ENCODE peak calls at places on chromosomes 5 and 9, in nine cellular contexts. One of them, this sample, is unnamed.

GRCh38 chr5:122319897-122320296 is 7.9 kb downstream of the SNCAIP start:
- DNase-seq in fibroblast of mammary gland: no peak
- DNase-seq in type B pancreatic cell: no peak
- DNase-seq in AG04449: no peak
- DNase-seq in fibroblast of pulmonary artery: no peak
- DNase-seq in tibial nerve: no peak
- DNase-seq in fibroblast of villous mesenchyme: no peak
- DNase-seq in sigmoid colon: no peak
- DNase-seq in AG09319: no peak
- DNase-seq in this sample: no peak

GRCh38 chr9:103802068-103802467 is 292.0 kb upstream of the SMC2 start:
- DNase-seq in fibroblast of mammary gland: peak
- DNase-seq in AG09319: no peak
- DNase-seq in fibroblast of pulmonary artery: peak
- DNase-seq in AG04449: no peak
- DNase-seq in tibial nerve: no peak
- DNase-seq in type B pancreatic cell: no peak
- DNase-seq in fibroblast of villous mesenchyme: peak
- DNase-seq in sigmoid colon: no peak
- DNase-seq in this sample: no peak

GRCh38 chr5:80654391-80655230 is at the start of the genes DHFR and MSH3:
- DNase-seq in fibroblast of mammary gland: peak
- DNase-seq in AG04449: peak
- DNase-seq in fibroblast of villous mesenchyme: peak
- DNase-seq in fibroblast of pulmonary artery: peak
- DNase-seq in type B pancreatic cell: peak
- DNase-seq in tibial nerve: peak
- DNase-seq in sigmoid colon: peak
- DNase-seq in AG09319: peak
- DNase-seq in this sample: peak

GRCh38 chr5:19987594-19988345 is at the start of gene CDH18:
- DNase-seq in fibroblast of pulmonary artery: peak
- DNase-seq in fibroblast of villous mesenchyme: peak
- DNase-seq in AG09319: no peak
- DNase-seq in fibroblast of mammary gland: peak
- DNase-seq in type B pancreatic cell: peak
- DNase-seq in AG04449: no peak
- DNase-seq in tibial nerve: peak
- DNase-seq in sigmoid colon: peak
- DNase-seq in this sample: peak

GRCh38 chr5:156907667-156908066 is 55.4 kb downstream of the TIMD4 start:
- DNase-seq in AG09319: no peak
- DNase-seq in type B pancreatic cell: no peak
- DNase-seq in tibial nerve: no peak
- DNase-seq in fibroblast of pulmonary artery: no peak
- DNase-seq in AG04449: no peak
- DNase-seq in fibroblast of mammary gland: no peak
- DNase-seq in sigmoid colon: no peak
- DNase-seq in fibroblast of villous mesenchyme: no peak
- DNase-seq in this sample: no peak

GRCh38 chr9:134829356-134829937 is 51.2 kb upstream of the FCN2 start:
- DNase-seq in type B pancreatic cell: no peak
- DNase-seq in sigmoid colon: no peak
- DNase-seq in AG09319: no peak
- DNase-seq in fibroblast of mammary gland: no peak
- DNase-seq in AG04449: no peak
- DNase-seq in fibroblast of pulmonary artery: no peak
- DNase-seq in fibroblast of villous mesenchyme: no peak
- DNase-seq in tibial nerve: no peak
- DNase-seq in this sample: no peak

GRCh38 chr9:97853056-97853843 is at the start of gene FOXE1:
- DNase-seq in AG04449: no peak
- DNase-seq in type B pancreatic cell: no peak
- DNase-seq in fibroblast of pulmonary artery: no peak
- DNase-seq in AG09319: no peak
- DNase-seq in fibroblast of mammary gland: no peak
- DNase-seq in fibroblast of villous mesenchyme: no peak
- DNase-seq in tibial nerve: no peak
- DNase-seq in sigmoid colon: no peak
- DNase-seq in this sample: no peak

GRCh38 chr5:140298183-140298601 is 4.7 kb downstream of the PFDN1 start:
- DNase-seq in tibial nerve: no peak
- DNase-seq in fibroblast of mammary gland: peak
- DNase-seq in fibroblast of villous mesenchyme: peak
- DNase-seq in fibroblast of pulmonary artery: peak
- DNase-seq in AG09319: no peak
- DNase-seq in sigmoid colon: no peak
- DNase-seq in type B pancreatic cell: no peak
- DNase-seq in AG04449: no peak
- DNase-seq in this sample: no peak

GRCh38 chr9:130817862-130818261 is 17.2 kb upstream of the ABL1 start:
- DNase-seq in type B pancreatic cell: no peak
- DNase-seq in sigmoid colon: no peak
- DNase-seq in tibial nerve: no peak
- DNase-seq in fibroblast of mammary gland: no peak
- DNase-seq in fibroblast of villous mesenchyme: no peak
- DNase-seq in AG09319: no peak
- DNase-seq in AG04449: no peak
- DNase-seq in fibroblast of pulmonary artery: no peak
- DNase-seq in this sample: no peak

GRCh38 chr9:126160067-126160853 is 166.4 kb upstream of the MVB12B start:
- DNase-seq in type B pancreatic cell: no peak
- DNase-seq in fibroblast of villous mesenchyme: no peak
- DNase-seq in tibial nerve: no peak
- DNase-seq in AG04449: no peak
- DNase-seq in sigmoid colon: no peak
- DNase-seq in AG09319: no peak
- DNase-seq in fibroblast of mammary gland: no peak
- DNase-seq in fibroblast of pulmonary artery: no peak
- DNase-seq in this sample: no peak

GRCh38 chr9:107894572-107895261 is 405.1 kb upstream of the KLF4 start:
- DNase-seq in tibial nerve: no peak
- DNase-seq in fibroblast of pulmonary artery: peak
- DNase-seq in sigmoid colon: peak
- DNase-seq in AG09319: peak
- DNase-seq in fibroblast of mammary gland: peak
- DNase-seq in fibroblast of villous mesenchyme: peak
- DNase-seq in type B pancreatic cell: no peak
- DNase-seq in AG04449: peak
- DNase-seq in this sample: no peak

GRCh38 chr5:179623906-179624741 is 653 bp upstream of the HNRNPH1 start:
- DNase-seq in sigmoid colon: peak
- DNase-seq in AG09319: no peak
- DNase-seq in type B pancreatic cell: no peak
- DNase-seq in fibroblast of pulmonary artery: peak
- DNase-seq in fibroblast of villous mesenchyme: peak
- DNase-seq in fibroblast of mammary gland: peak
- DNase-seq in AG04449: no peak
- DNase-seq in tibial nerve: no peak
- DNase-seq in this sample: no peak

GRCh38 chr5:172496671-172497371 is 42.5 kb upstream of the SH3PXD2B start:
- DNase-seq in sigmoid colon: peak
- DNase-seq in fibroblast of villous mesenchyme: peak
- DNase-seq in fibroblast of mammary gland: peak
- DNase-seq in type B pancreatic cell: peak
- DNase-seq in fibroblast of pulmonary artery: peak
- DNase-seq in tibial nerve: peak
- DNase-seq in AG09319: peak
- DNase-seq in AG04449: no peak
- DNase-seq in this sample: no peak

GRCh38 chr9:126690431-126691051 is 76.8 kb downstream of the LMX1B start:
- DNase-seq in type B pancreatic cell: no peak
- DNase-seq in AG04449: no peak
- DNase-seq in fibroblast of pulmonary artery: peak
- DNase-seq in fibroblast of mammary gland: peak
- DNase-seq in sigmoid colon: peak
- DNase-seq in AG09319: no peak
- DNase-seq in tibial nerve: no peak
- DNase-seq in fibroblast of villous mesenchyme: no peak
- DNase-seq in this sample: peak

GRCh38 chr5:142446131-142446959 is 121.5 kb upstream of the SPRY4 start:
- DNase-seq in type B pancreatic cell: no peak
- DNase-seq in AG09319: no peak
- DNase-seq in tibial nerve: no peak
- DNase-seq in AG04449: no peak
- DNase-seq in fibroblast of pulmonary artery: peak
- DNase-seq in fibroblast of villous mesenchyme: peak
- DNase-seq in fibroblast of mammary gland: peak
- DNase-seq in sigmoid colon: no peak
- DNase-seq in this sample: no peak

GRCh38 chr5:56951131-56951945 is 585 bp downstream of the MIER3 start:
- DNase-seq in sigmoid colon: peak
- DNase-seq in fibroblast of villous mesenchyme: peak
- DNase-seq in type B pancreatic cell: peak
- DNase-seq in fibroblast of pulmonary artery: no peak
- DNase-seq in tibial nerve: no peak
- DNase-seq in AG09319: no peak
- DNase-seq in fibroblast of mammary gland: no peak
- DNase-seq in AG04449: no peak
- DNase-seq in this sample: peak

GRCh38 chr5:144125163-144125726 is 45.2 kb downstream of the YIPF5 start:
- DNase-seq in fibroblast of villous mesenchyme: peak
- DNase-seq in AG04449: peak
- DNase-seq in sigmoid colon: no peak
- DNase-seq in type B pancreatic cell: no peak
- DNase-seq in AG09319: no peak
- DNase-seq in fibroblast of pulmonary artery: peak
- DNase-seq in fibroblast of mammary gland: peak
- DNase-seq in tibial nerve: no peak
- DNase-seq in this sample: no peak

GRCh38 chr5:143501176-143501840 is 97.8 kb upstream of the NR3C1 start:
- DNase-seq in tibial nerve: no peak
- DNase-seq in sigmoid colon: peak
- DNase-seq in type B pancreatic cell: no peak
- DNase-seq in fibroblast of villous mesenchyme: no peak
- DNase-seq in AG09319: peak
- DNase-seq in fibroblast of mammary gland: peak
- DNase-seq in fibroblast of pulmonary artery: no peak
- DNase-seq in AG04449: no peak
- DNase-seq in this sample: no peak

GRCh38 chr9:138049779-138050471 is 172.3 kb downstream of the CACNA1B start:
- DNase-seq in fibroblast of mammary gland: no peak
- DNase-seq in fibroblast of pulmonary artery: no peak
- DNase-seq in type B pancreatic cell: peak
- DNase-seq in sigmoid colon: peak
- DNase-seq in AG09319: no peak
- DNase-seq in fibroblast of villous mesenchyme: no peak
- DNase-seq in tibial nerve: no peak
- DNase-seq in AG04449: no peak
- DNase-seq in this sample: no peak
- TF ChIP-seq CTCF in fibroblast of mammary gland: no peak
- TF ChIP-seq CTCF in fibroblast of pulmonary artery: no peak
- TF ChIP-seq CTCF in type B pancreatic cell: no peak
- TF ChIP-seq CTCF in sigmoid colon: no peak
- TF ChIP-seq CTCF in AG09319: no peak
- TF ChIP-seq CTCF in fibroblast of villous mesenchyme: no peak
- TF ChIP-seq CTCF in tibial nerve: no peak
- TF ChIP-seq CTCF in AG04449: no peak
- TF ChIP-seq CTCF in this sample: no peak

DNA sequence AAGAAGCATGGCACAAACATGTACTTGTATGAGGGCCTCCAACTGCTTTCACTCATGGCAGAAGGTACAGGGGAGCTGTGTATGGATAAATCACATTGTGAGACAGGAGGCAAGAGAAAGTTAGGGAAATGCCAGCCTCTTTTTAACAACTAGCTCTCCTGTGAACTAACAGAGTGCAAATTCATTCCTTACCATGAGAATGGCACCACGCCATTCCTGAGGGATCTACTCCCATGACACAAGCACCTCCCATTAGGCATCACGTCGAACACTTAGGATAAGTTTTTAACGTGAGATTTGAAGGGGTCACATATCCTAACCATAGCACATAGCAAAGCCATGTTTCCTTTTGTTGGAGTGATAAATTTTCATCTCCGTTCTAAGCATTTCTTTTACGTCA is 747.2 kb upstream of the CHD1 start:
- DNase-seq in AG09319: no peak
- DNase-seq in sigmoid colon: no peak
- DNase-seq in AG04449: no peak
- DNase-seq in fibroblast of villous mesenchyme: no peak
- DNase-seq in fibroblast of pulmonary artery: no peak
- DNase-seq in fibroblast of mammary gland: no peak
- DNase-seq in tibial nerve: no peak
- DNase-seq in type B pancreatic cell: no peak
- DNase-seq in this sample: no peak
- TF ChIP-seq CTCF in AG09319: no peak
- TF ChIP-seq CTCF in sigmoid colon: no peak
- TF ChIP-seq CTCF in AG04449: no peak
- TF ChIP-seq CTCF in fibroblast of villous mesenchyme: no peak
- TF ChIP-seq CTCF in fibroblast of pulmonary artery: no peak
- TF ChIP-seq CTCF in fibroblast of mammary gland: no peak
- TF ChIP-seq CTCF in tibial nerve: no peak
- TF ChIP-seq CTCF in type B pancreatic cell: no peak
- TF ChIP-seq CTCF in this sample: no peak

DNA sequence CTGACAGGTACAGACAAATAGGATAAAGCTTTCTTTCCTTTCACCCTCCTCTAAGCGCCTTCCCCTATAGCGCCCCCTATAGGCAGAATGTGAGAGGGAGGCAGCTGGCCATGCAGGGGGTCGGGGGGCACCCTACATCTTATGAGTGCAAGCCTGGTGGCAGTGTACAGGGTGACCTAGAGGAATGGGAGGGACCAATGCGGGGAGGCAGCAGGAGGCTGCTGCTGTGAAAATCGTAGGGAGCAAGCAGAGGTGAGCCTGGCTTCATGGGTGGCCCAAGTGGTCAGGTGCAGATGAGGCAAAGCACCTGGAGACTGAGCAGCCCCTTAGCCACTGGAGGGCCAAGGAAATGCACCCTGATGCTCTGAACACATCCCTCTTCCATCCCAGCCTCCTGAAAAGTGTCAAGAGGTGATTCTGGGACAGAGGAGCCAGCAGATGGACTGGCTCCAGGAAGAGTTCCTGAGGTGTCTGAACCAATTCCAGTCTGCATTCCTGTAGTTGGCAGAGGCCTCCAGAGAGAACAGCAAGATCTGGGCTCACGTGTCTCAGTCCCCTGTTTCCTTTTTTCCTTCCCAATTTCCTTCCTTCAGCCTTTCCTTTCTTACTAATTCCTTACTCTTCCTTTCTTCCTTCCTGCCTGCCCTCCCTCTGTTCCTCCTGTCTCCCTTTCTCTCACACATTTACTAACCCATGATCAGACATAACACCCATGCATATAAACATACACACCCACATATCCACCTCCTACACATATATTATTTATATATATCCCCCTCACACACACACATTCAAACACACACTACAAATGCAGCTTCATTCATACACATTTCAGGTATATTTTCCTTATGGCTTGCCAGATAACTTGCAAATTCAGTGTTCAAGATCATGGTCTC is 32.8 kb upstream of the GALNT10 start:
- DNase-seq in fibroblast of mammary gland: no peak
- DNase-seq in tibial nerve: no peak
- DNase-seq in AG09319: no peak
- DNase-seq in fibroblast of villous mesenchyme: no peak
- DNase-seq in sigmoid colon: no peak
- DNase-seq in type B pancreatic cell: no peak
- DNase-seq in fibroblast of pulmonary artery: no peak
- DNase-seq in AG04449: no peak
- DNase-seq in this sample: peak
- TF ChIP-seq CTCF in fibroblast of mammary gland: peak
- TF ChIP-seq CTCF in tibial nerve: no peak
- TF ChIP-seq CTCF in AG09319: peak
- TF ChIP-seq CTCF in fibroblast of villous mesenchyme: peak
- TF ChIP-seq CTCF in sigmoid colon: peak
- TF ChIP-seq CTCF in type B pancreatic cell: peak
- TF ChIP-seq CTCF in fibroblast of pulmonary artery: peak
- TF ChIP-seq CTCF in AG04449: peak
- TF ChIP-seq CTCF in this sample: peak

GRCh38 chr9:4486176-4486575 is 4.1 kb upstream of the SLC1A1 start:
- DNase-seq in AG09319: no peak
- DNase-seq in AG04449: no peak
- DNase-seq in fibroblast of pulmonary artery: no peak
- DNase-seq in sigmoid colon: no peak
- DNase-seq in tibial nerve: no peak
- DNase-seq in fibroblast of villous mesenchyme: no peak
- DNase-seq in type B pancreatic cell: no peak
- DNase-seq in fibroblast of mammary gland: no peak
- DNase-seq in this sample: no peak
- TF ChIP-seq CTCF in AG09319: no peak
- TF ChIP-seq CTCF in AG04449: no peak
- TF ChIP-seq CTCF in fibroblast of pulmonary artery: no peak
- TF ChIP-seq CTCF in sigmoid colon: no peak
- TF ChIP-seq CTCF in tibial nerve: no peak
- TF ChIP-seq CTCF in fibroblast of villous mesenchyme: no peak
- TF ChIP-seq CTCF in type B pancreatic cell: no peak
- TF ChIP-seq CTCF in fibroblast of mammary gland: no peak
- TF ChIP-seq CTCF in this sample: no peak

This sample was measured in neural crest cell.